ENCODE peak calls at places on chromosomes 16 and 17, in five cellular contexts. N, E, V, F and W are unnamed samples. For H3K4me1 and H3K36me3, the result is how much of the 10 kb centered on the place peaks cover.

GRCh38 chr17:67443931-67444597 is 67.0 kb downstream of the PITPNC1 start:
- DNase-seq in E (no peak), N (no peak), F (peak), V (no peak), W (no peak)

GRCh38 chr17:8151120-8151640 is 1.0 kb downstream of the PER1 start:
- DNase-seq in N (peak), V (peak), F (peak), E (peak), W (peak)

GRCh38 chr16:23514381-23515152 is 4.3 kb upstream of the GGA2 start:
- DNase-seq in N (no peak), V (no peak), F (no peak), E (no peak), W (no peak)

GRCh38 chr17:3762922-3763776 is 37.8 kb downstream of the ITGAE start:
- DNase-seq in F (no peak), E (no peak), N (no peak), V (no peak), W (no peak)

GRCh38 chr16:30767767-30768465 is 5.8 kb downstream of the RNF40 start:
- DNase-seq in F (peak), V (no peak), E (no peak), N (peak), W (no peak)

GRCh38 chr17:78117027-78117981 is 11.3 kb downstream of the TMC6 start:
- DNase-seq in F (peak), N (no peak), E (no peak), V (no peak), W (peak)

GRCh38 chr16:26963109-26963508 is 103.6 kb upstream of the C16orf82 start:
- DNase-seq in V (no peak), F (no peak), E (no peak), N (no peak), W (peak)

GRCh38 chr16:927931-928330 is 42.9 kb downstream of the LMF1 start:
- DNase-seq in E (no peak), N (no peak), V (no peak), F (no peak), W (no peak)

GRCh38 chr17:28549274-28550132 is 2.9 kb downstream of the UNC119 start:
- DNase-seq in F (no peak), E (no peak), N (no peak), V (no peak), W (peak)

GRCh38 chr16:30069575-30070462 is 4.3 kb downstream of the ALDOA start:
- DNase-seq in F (no peak), V (peak), N (no peak), E (no peak), W (no peak)

GRCh38 chr16:53346-54236 is at the start of the genes POLR3K and SNRNP25:
- DNase-seq in N (peak), E (peak), F (peak), V (peak), W (peak)

GRCh38 chr16:65315004-65315398 is 193.1 kb upstream of the CDH11 start:
- DNase-seq in E (no peak), F (no peak), N (no peak), V (peak), W (peak)

GRCh38 chr17:50064253-50064991 is 8.5 kb downstream of the ITGA3 start:
- DNase-seq in N (peak), V (no peak), E (no peak), F (peak), W (no peak)

GRCh38 chr17:72121164-72122001 is 563 bp downstream of the SOX9 start:
- DNase-seq in F (peak), N (peak), V (peak), E (no peak), W (peak)

GRCh38 chr17:80485846-80486245 is 9.4 kb upstream of the NPTX1 start:
- DNase-seq in E (no peak), F (no peak), N (no peak), V (no peak), W (no peak)

GRCh38 chr16:19690196-19690595 is 27.8 kb downstream of the KNOP1 start:
- DNase-seq in E (no peak), N (no peak), V (no peak), F (peak), W (no peak)

GRCh38 chr17:50687200-50688066 is 20.3 kb downstream of the ANKRD40 start:
- DNase-seq in V (no peak), N (no peak), E (no peak), F (peak), W (peak)

GRCh38 chr17:75603123-75603522 is 15.5 kb downstream of the MYO15B start:
- DNase-seq in F (no peak), V (no peak), N (no peak), E (no peak), W (peak)

GRCh38 chr16:749010-749409 is 8.2 kb upstream of the CIAO3 start:
- DNase-seq in V (no peak), F (no peak), N (no peak), E (no peak), W (no peak)

GRCh38 chr16:89562939-89563338 is 2.5 kb downstream of the RPL13 start:
- DNase-seq in V (no peak), F (no peak), E (no peak), N (no peak), W (no peak)

GRCh38 chr17:185445-186138 is 4.1 kb upstream of the DOC2B start:
- DNase-seq in N (no peak), E (no peak), V (no peak), F (no peak), W (peak)

GRCh38 chr17:55334881-55335523 is 70.2 kb downstream of the HLF start:
- DNase-seq in N (no peak), V (no peak), E (no peak), F (no peak), W (no peak)

GRCh38 chr17:44900894-44901293 is 1.6 kb upstream of the EFTUD2 start:
- DNase-seq in E (no peak), F (no peak), V (no peak), N (no peak), W (no peak)

GRCh38 chr17:20157078-20157360 is 147.9 kb downstream of the SPECC1 start:
- DNase-seq in N (no peak), E (no peak), V (no peak), F (no peak), W (peak)

GRCh38 chr16:69169051-69169450 is 17.9 kb upstream of the SNTB2 start:
- DNase-seq in E (no peak), F (no peak), V (no peak), N (no peak), W (no peak)

GRCh38 chr17:72465191-72466024 is 344.6 kb downstream of the SOX9 start:
- DNase-seq in N (no peak), V (no peak), F (no peak), E (no peak), W (no peak)

GRCh38 chr17:55286681-55287589 is 22.2 kb downstream of the HLF start:
- DNase-seq in N (no peak), V (no peak), F (no peak), E (no peak), W (no peak)

GRCh38 chr17:44170499-44171201 is at the start of gene ASB16:
- DNase-seq in E (no peak), F (no peak), V (peak), N (no peak), W (peak)

GRCh38 chr17:78762007-78762406 is 20.1 kb downstream of the CYTH1 start:
- DNase-seq in E (no peak), F (no peak), V (no peak), N (no peak), W (no peak)

GRCh38 chr17:28335959-28336871 is 654 bp downstream of the TNFAIP1 start:
- DNase-seq in V (peak), N (no peak), E (no peak), F (peak), W (peak)

GRCh38 chr17:2691069-2691871 is 20.3 kb downstream of the CLUH start:
- DNase-seq in E (no peak), N (no peak), V (no peak), F (peak), W (no peak)

GRCh38 chr17:76781056-76781982 is 43.4 kb downstream of the MFSD11 start:
- DNase-seq in F (no peak), E (no peak), V (no peak), N (no peak), W (no peak)
- H3K4me1 ChIP-seq in F (under half), E (under half), V (under half), N (under half), W (under half)

GRCh38 chr17:82648761-82649474 is 674 bp upstream of the WDR45B start:
- DNase-seq in F (peak), N (peak), E (peak), V (peak), W (peak)

GRCh38 chr17:82648165-82648668 is at the start of gene WDR45B:
- DNase-seq in N (peak), F (peak), E (peak), V (peak), W (peak)

GRCh38 chr17:82649501-82650261 is 1.4 kb upstream of the WDR45B start:
- DNase-seq in F (peak), V (no peak), E (no peak), N (no peak), W (no peak)

GRCh38 chr17:82645516-82645915 is 2.7 kb downstream of the WDR45B start:
- DNase-seq in N (peak), V (no peak), F (no peak), E (no peak), W (no peak)

DNA sequence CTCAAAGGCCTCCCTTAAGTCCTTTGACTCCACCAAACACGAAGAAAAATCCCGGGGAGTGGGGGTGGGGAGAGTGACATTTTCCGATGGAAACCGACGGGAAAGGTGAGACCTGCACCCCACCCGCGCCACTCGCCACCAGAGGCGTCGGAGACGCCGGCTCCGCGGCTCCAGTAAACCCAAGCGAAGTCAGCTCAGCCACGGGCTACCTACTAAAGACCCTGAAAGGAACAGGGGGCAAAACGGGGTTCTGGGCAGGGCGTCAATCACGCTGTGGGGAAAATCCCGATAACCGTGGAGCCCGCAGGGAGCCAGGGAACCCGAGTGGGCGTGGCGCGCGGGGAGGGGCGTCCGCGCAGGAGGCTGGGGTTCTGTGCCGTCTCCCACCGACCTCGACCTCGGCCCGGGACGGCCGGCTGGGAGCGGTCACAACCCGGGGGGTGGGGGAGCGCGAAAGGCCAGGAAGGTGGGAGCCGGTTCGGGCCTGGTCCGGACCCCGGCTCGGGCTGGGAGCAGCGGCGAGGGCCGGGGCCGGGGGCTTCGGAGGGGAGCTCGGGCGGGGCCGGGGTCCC is 565 bp downstream of the WDR45B start:
- DNase-seq in V (no peak), E (no peak), F (peak), N (no peak), W (peak)
- TF ChIP-seq CTCF in V (no peak), E (no peak), F (no peak), N (no peak), W (peak)

GRCh38 chr17:42568341-42569111 is 1.6 kb downstream of the MLX start:
- DNase-seq in E (no peak), V (no peak), N (no peak), F (peak), W (no peak)
- H3K36me3 ChIP-seq in E (half or more), V (half or more), N (half or more), F (half or more), W (under half)

GRCh38 chr16:58027341-58028167 is 2.0 kb downstream of the MMP15 start:
- DNase-seq in N (peak), E (no peak), F (peak), V (peak), W (peak)
- H3K4me1 ChIP-seq in N (half or more), E (under half), F (half or more), V (half or more), W (under half)

DNA sequence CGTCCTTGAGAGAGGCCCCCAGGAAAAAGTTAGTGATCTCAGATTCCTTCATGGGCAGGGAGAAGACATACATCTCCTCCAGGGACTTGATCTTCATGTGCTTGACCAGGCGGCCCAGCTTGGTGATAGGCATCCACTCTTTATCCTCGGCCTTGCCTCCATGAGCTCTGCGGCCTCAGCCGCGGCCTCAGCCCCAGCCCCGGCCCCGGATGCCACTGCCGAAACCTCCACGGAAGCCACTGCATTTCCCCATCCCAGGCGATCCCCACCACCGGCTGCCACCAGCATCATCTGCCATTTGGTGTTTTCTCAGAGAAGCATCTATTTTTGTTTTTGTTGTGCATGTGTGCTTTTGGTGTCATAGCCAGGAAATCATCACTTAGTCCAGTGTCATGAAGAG is 16.7 kb upstream of the DHRS11 start:
- DNase-seq in N (no peak), E (no peak), F (no peak), V (no peak), W (no peak)
- TF ChIP-seq CTCF in N (no peak), E (no peak), F (no peak), V (no peak), W (no peak)

GRCh38 chr17:60496051-60496450 is 30.0 kb downstream of the APPBP2 start:
- DNase-seq in V (no peak), E (no peak), F (no peak), N (no peak), W (no peak)

GRCh38 chr17:60491771-60492170 is 34.3 kb downstream of the APPBP2 start:
- DNase-seq in E (no peak), V (no peak), N (no peak), F (no peak), W (no peak)

GRCh38 chr17:60493847-60494321 is 32.2 kb downstream of the APPBP2 start:
- DNase-seq in V (no peak), N (no peak), F (no peak), E (no peak), W (no peak)

DNA sequence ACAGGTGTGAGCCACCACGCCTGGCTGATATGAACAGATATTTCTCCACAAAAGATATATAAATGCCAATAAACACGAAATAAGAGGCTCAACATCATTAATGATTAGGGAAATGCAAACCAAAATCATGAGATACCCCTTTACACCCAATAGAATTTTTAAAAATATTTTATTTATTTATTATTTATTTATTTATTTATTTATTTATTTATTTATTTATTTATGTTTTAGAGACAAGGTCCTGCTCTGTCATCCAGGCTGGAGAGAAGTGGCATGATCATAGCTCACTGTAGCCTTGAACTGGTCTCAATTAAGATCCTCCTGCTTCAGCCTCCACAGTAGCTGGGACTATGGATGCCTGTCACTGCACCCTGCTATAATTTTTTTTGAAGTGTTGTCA is 30.8 kb downstream of the APPBP2 start:
- DNase-seq in E (no peak), N (no peak), F (no peak), V (no peak), W (no peak)
- H3K36me3 ChIP-seq in E (under half), N (half or more), F (half or more), V (half or more), W (under half)

DNA sequence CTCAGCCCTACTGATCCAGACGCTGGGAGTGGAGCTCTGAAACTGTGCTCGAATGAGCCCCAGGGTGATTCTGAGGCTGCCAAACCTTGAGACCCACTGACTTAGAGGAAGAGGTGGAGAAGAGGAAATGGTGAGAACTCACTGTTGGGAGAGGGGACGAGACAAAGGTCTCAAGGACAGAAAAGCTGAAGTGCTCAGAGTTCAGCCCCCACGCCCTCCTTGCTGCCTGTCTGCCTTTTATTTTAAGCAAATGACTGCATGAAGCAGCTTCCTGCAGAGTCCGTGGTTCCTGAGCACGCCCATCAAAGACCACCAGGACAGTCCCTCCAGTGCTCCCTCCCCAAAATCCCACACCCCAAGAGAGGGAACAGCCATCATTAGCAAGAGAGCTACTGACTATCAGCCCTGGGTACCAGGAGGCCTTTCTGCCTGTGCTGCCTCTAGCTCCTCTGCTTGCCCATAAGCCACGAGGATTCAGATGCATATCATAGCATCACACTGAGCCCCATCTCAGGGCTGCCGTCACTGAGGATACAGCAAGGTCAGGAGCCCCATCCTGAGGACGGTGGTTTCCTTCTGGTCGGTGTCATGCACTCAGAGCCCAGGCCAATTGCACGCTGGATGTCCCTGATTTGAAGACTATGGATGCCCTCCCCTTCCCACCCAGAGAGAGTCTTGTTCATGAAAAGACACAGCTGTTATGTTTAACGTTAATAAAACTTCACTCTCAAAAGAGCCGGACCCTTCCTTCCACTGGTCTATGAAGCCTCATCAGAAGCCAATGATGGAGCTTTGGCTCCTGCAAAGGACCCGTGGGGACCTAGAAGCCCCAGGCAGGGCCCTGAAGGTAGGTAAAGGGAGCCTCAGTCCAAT is 20.1 kb downstream of the COTL1 start:
- DNase-seq in N (peak), F (no peak), E (no peak), V (no peak), W (no peak)
- H3K4me1 ChIP-seq in N (half or more), F (half or more), E (under half), V (under half), W (under half)

GRCh38 chr17:17950806-17951205 is 21.4 kb downstream of the TOM1L2 start:
- DNase-seq in N (no peak), E (no peak), F (no peak), V (no peak), W (no peak)
- TF ChIP-seq CTCF in N (no peak), E (peak), F (no peak), V (no peak), W (peak)

GRCh38 chr16:16083421-16084156 is 134.2 kb downstream of the ABCC1 start:
- DNase-seq in F (no peak), V (no peak), N (no peak), E (no peak), W (no peak)
- H3K36me3 ChIP-seq in F (half or more), V (half or more), N (half or more), E (half or more), W (under half)

DNA sequence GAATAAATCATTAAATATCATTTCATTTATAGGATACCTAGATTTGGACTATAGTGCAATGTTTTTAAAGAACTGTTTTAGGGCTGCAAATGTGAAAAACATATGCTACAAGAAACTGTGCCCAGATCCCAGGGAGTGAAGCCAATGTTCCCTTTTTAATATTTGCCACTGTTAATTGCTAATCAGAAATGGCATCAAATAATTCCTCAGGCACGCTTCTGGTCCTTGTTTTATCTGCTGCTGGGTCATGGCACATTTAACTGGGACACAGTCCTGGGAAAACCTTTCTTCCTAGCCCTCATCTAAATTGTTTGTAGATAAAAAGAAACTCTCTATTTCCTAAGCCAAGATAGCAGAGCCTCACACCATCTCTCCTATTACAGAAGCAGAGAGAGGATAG is 79.3 kb upstream of the CNTNAP4 start:
- DNase-seq in N (no peak), F (no peak), E (no peak), V (no peak), W (no peak)
- H3K4me1 ChIP-seq in N (under half), F (under half), E (under half), V (under half), W (under half)